ENCODE peak calls at places on chromosomes 16 and 17, in seven cellular contexts. S is GM12878, B is HCT116, F is K562, G is SK-N-SH, N is H1, P is HepG2. D is an unnamed sample.

GRCh38 chr16:7211781-7212180 is 120.9 kb upstream of the RBFOX1 start:
- DNase-seq in S (no peak), B (no peak), F (no peak), G (no peak), N (no peak), P (no peak), D (no peak)

GRCh38 chr17:72591500-72592241 is 470.9 kb downstream of the SOX9 start:
- DNase-seq in S (no peak), B (no peak), F (no peak), G (peak), N (peak), P (peak), D (no peak)

GRCh38 chr16:73225983-73226382 is 178.1 kb upstream of the ZFHX3 start:
- DNase-seq in S (no peak), B (no peak), F (no peak), G (no peak), N (no peak), P (no peak), D (no peak)

GRCh38 chr17:16442594-16443389 is 27.4 kb downstream of the TRPV2 start:
- DNase-seq in S (no peak), B (no peak), F (no peak), G (no peak), N (no peak), P (no peak), D (no peak)

GRCh38 chr17:35889818-35890773 is 9.9 kb upstream of the CCL5 start:
- DNase-seq in S (no peak), B (no peak), F (no peak), G (peak), N (no peak), P (no peak), D (no peak)

GRCh38 chr16:85878875-85879274 is 20.1 kb upstream of the IRF8 start:
- DNase-seq in S (no peak), B (no peak), F (no peak), G (no peak), N (no peak), P (no peak), D (peak)

GRCh38 chr17:30716461-30717289 is 107.8 kb downstream of the CRLF3 start:
- DNase-seq in S (no peak), B (no peak), F (no peak), G (peak), N (no peak), P (no peak), D (no peak)

GRCh38 chr17:50272711-50273653 is 1.3 kb upstream of the TMEM92 start:
- DNase-seq in S (no peak), B (no peak), F (peak), G (peak), N (peak), P (no peak), D (peak)

GRCh38 chr16:86303787-86304685 is 206.3 kb upstream of the FOXF1 start:
- DNase-seq in S (no peak), B (no peak), F (no peak), G (no peak), N (no peak), P (no peak), D (no peak)

GRCh38 chr17:81248649-81249048 is 9.5 kb downstream of the NDUFAF8 start:
- DNase-seq in S (no peak), B (no peak), F (no peak), G (no peak), N (no peak), P (no peak), D (no peak)

GRCh38 chr16:57504001-57504400 is 17.7 kb upstream of the DOK4 start:
- DNase-seq in S (no peak), B (no peak), F (no peak), G (peak), N (no peak), P (no peak), D (no peak)

GRCh38 chr17:75371339-75371738 is 34.1 kb downstream of the GRB2 start:
- DNase-seq in S (no peak), B (no peak), F (no peak), G (no peak), N (no peak), P (no peak), D (no peak)

GRCh38 chr17:48453447-48453846 is 23.4 kb upstream of the SKAP1 start:
- DNase-seq in S (no peak), B (no peak), F (no peak), G (no peak), N (no peak), P (no peak), D (no peak)

GRCh38 chr16:56120447-56121155 is 70.7 kb upstream of the GNAO1 start:
- DNase-seq in S (no peak), B (no peak), F (no peak), G (peak), N (no peak), P (no peak), D (no peak)

GRCh38 chr16:9258423-9259051 is 167.1 kb downstream of the HAPSTR1 start:
- DNase-seq in S (no peak), B (peak), F (peak), G (peak), N (peak), P (peak), D (peak)

GRCh38 chr16:685967-686366 is 1.8 kb upstream of the JMJD8 start:
- DNase-seq in S (no peak), B (no peak), F (peak), G (peak), N (peak), P (peak), D (peak)

GRCh38 chr17:2177235-2177811 is 122.4 kb downstream of the HIC1 start:
- DNase-seq in S (no peak), B (no peak), F (no peak), G (no peak), N (no peak), P (peak), D (no peak)

GRCh38 chr17:40722146-40722720 is 18.7 kb upstream of the KRT24 start:
- DNase-seq in S (no peak), B (no peak), F (no peak), G (no peak), N (no peak), P (no peak), D (no peak)

GRCh38 chr17:39661044-39661406 is 4.1 kb upstream of the TCAP start:
- DNase-seq in S (no peak), B (no peak), F (no peak), G (no peak), N (no peak), P (no peak), D (no peak)

GRCh38 chr17:12536472-12536871 is 129.2 kb upstream of the MYOCD start:
- DNase-seq in S (no peak), B (no peak), F (no peak), G (no peak), N (no peak), P (no peak), D (no peak)

GRCh38 chr17:82344175-82344907 is 10.8 kb upstream of the SECTM1 start:
- DNase-seq in S (no peak), B (no peak), F (no peak), G (no peak), N (no peak), P (no peak), D (no peak)

GRCh38 chr16:89695086-89695874 is 6.2 kb downstream of the SPATA2L start:
- DNase-seq in S (no peak), B (no peak), F (no peak), G (peak), N (no peak), P (peak), D (no peak)

GRCh38 chr16:30899794-30900193 is 3.4 kb downstream of the CTF1 start:
- DNase-seq in S (no peak), B (no peak), F (no peak), G (no peak), N (no peak), P (no peak), D (no peak)

GRCh38 chr16:62190426-62190825 is 154.2 kb upstream of the CDH8 start:
- DNase-seq in S (no peak), B (no peak), F (no peak), G (peak), N (no peak), P (peak), D (no peak)

GRCh38 chr17:77437017-77437416 is 296.2 kb downstream of the SEC14L1 start:
- DNase-seq in S (no peak), B (no peak), F (no peak), G (peak), N (no peak), P (no peak), D (no peak)

GRCh38 chr17:47735139-47735464 is 2.1 kb downstream of the TBX21 start:
- DNase-seq in S (no peak), B (no peak), F (no peak), G (no peak), N (no peak), P (no peak), D (no peak)

GRCh38 chr16:69564845-69565610 is 738 bp upstream of the NFAT5 start:
- DNase-seq in S (no peak), B (no peak), F (peak), G (no peak), N (no peak), P (no peak), D (no peak)

GRCh38 chr16:48276102-48276501 is 28.8 kb upstream of the ABCC11 start:
- DNase-seq in S (no peak), B (no peak), F (no peak), G (no peak), N (no peak), P (peak), D (no peak)

GRCh38 chr16:15849209-15849981 is 7.4 kb downstream of the MYH11 start:
- DNase-seq in S (no peak), B (no peak), F (no peak), G (no peak), N (no peak), P (peak), D (no peak)

GRCh38 chr16:1723450-1724147 is 17.6 kb downstream of the MAPK8IP3 start:
- DNase-seq in S (no peak), B (no peak), F (peak), G (peak), N (peak), P (peak), D (peak)

DNA sequence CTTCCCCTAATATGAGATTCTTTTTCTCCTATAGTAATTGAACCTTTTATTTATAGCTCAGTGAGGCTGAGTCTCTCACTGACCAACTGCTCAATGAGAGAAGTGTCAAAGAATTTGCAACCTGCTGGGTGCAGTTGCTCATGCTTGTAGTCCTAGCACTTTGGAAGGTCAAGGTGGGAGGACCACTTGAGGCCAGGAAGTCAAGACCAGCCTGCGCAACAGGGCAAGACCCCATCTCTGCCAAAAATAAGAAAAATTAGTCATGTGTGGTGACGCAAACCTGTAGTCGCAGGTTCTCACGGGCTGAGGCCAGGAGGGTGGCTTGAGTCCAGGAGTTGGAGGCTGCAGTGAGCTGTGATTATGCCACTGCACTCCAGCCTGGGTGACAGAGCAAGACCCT is 30.9 kb upstream of the CRYBA1 start:
- DNase-seq in S (no peak), B (no peak), F (no peak), G (no peak), N (no peak), P (no peak), D (no peak)
- TF ChIP-seq JUND in S (no peak), B (no peak), F (no peak), G (no peak), N (no peak), P (no peak), D (no peak)

DNA sequence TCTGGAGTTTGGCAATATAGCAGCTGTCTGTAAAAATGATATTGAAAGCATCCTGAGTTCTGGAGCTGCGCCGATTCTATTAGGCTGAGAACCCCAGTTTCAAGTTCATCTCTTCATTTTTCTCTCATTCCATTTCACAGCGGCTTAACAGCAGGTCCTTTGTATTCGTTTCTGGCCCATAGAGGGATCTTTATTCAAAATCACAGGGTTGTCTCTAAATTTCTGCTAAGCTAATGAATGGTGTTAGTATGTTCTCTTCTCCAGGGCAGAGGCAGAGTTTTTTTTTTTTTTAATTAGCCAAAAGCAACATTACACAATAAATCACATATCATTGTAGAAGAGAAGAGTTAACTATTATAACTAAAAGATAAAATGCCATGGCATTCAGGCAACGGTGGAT is 72.0 kb upstream of the TEKT1 start:
- DNase-seq in S (no peak), B (no peak), F (no peak), G (no peak), N (no peak), P (no peak), D (no peak)
- TF ChIP-seq JUND in S (no peak), B (no peak), F (no peak), G (no peak), N (no peak), P (no peak), D (no peak)

GRCh38 chr17:57612202-57613071 is 132.7 kb downstream of the CCDC182 start:
- DNase-seq in S (peak), B (no peak), F (peak), G (no peak), N (no peak), P (peak), D (no peak)
- TF ChIP-seq JUND in S (no peak), B (no peak), F (no peak), G (no peak), N (no peak), P (no peak), D (no peak)

GRCh38 chr17:20306924-20307323 is 160.4 kb downstream of the LGALS9B start:
- DNase-seq in S (no peak), B (no peak), F (no peak), G (no peak), N (no peak), P (no peak), D (no peak)
- TF ChIP-seq JUND in S (no peak), B (no peak), F (no peak), G (no peak), N (no peak), P (no peak), D (no peak)

GRCh38 chr16:10729649-10730048 is 14.0 kb upstream of the NUBP1 start:
- DNase-seq in S (no peak), B (peak), F (no peak), G (no peak), N (no peak), P (no peak), D (peak)
- TF ChIP-seq JUND in S (no peak), B (peak), F (peak), G (peak), N (peak), P (no peak), D (peak)

DNA sequence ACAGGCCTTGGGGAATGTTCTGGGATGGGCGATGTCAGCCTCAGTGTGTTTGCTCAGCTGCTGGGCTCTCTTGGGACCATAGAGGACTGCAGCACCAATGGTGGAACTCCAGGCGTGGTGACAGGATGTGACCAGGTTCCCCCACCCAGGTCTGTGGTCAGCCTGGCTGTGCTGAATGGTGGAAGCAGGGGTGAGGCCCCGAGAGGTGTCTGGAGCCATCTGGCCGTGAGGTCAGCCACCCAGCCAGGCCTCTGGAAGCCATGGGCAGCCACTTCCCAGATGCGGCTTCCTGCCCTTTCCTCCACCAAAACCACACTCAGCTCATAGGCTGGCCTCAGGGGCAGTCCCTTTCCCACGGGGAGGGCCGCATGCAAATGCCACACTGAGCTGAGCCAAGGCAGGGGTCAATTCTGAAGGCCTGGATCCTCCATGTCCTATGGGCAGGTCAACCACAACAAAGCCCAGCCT is 7.8 kb upstream of the MAPK7 start:
- DNase-seq in S (no peak), B (no peak), F (no peak), G (no peak), N (no peak), P (no peak), D (no peak)
- TF ChIP-seq JUND in S (no peak), B (no peak), F (no peak), G (no peak), N (no peak), P (no peak), D (no peak)

GRCh38 chr16:28131210-28131609 is 67.7 kb upstream of the GSG1L start:
- DNase-seq in S (no peak), B (no peak), F (no peak), G (no peak), N (no peak), P (no peak), D (no peak)

GRCh38 chr16:28126684-28127620 is 63.4 kb upstream of the GSG1L start:
- DNase-seq in S (no peak), B (no peak), F (no peak), G (no peak), N (no peak), P (no peak), D (no peak)

GRCh38 chr16:28133666-28134065 is 70.2 kb upstream of the GSG1L start:
- DNase-seq in S (no peak), B (no peak), F (no peak), G (no peak), N (no peak), P (no peak), D (no peak)

GRCh38 chr16:28131743-28132393 is 68.4 kb upstream of the GSG1L start:
- DNase-seq in S (no peak), B (no peak), F (no peak), G (no peak), N (no peak), P (no peak), D (no peak)

DNA sequence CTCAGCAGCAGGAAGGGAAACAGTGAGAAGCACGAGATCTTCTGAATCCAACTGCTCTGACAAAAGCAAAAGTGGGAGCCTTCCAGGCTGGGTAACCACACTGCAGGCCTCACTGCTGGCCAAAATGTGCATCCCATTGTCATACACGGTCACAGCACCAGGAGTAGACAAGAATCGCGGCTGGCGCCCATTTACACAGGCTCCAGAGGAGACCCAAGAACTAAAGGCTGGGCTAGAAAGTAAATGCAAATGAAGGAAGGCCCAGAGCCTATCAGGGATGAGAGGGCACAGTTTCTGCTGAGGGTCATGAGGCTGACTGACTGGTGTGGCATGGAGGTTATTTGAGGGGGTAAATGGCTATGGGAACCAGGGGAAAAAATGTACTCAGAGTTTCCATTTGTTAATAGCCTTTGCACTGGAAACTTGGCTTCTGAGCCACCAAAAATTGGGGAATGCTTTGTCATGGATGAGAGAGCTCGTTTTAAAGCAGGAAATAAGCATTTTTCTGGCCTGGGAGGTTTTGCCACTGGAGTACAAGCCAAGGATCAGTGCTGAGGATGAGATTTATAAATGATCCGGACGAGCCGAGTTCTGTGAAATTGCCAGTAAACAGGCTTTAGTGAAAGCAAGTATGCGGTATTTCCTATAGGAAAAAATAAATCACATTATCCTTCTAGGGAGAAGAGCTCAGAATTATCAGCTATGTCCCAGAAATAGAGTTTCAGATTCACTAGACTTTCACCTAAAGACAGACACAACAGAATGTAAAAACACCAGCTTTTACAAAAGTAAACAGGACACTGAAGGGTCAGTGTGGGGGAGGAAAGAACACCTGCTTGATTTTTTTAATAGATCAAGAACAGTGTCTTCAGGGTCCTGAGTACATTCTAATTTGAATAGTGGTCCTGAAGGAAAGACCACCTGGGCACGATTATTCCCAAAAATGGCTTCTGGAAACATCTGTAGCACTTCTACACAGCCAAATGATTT is 66.9 kb upstream of the GSG1L start:
- DNase-seq in S (no peak), B (no peak), F (no peak), G (no peak), N (no peak), P (no peak), D (no peak)
- TF ChIP-seq JUND in S (no peak), B (no peak), F (no peak), G (no peak), N (no peak), P (no peak), D (no peak)

D was measured in T47D.